ENCODE peak calls at places on chromosomes 4 and X, in six cellular contexts. One of them, this sample, is unnamed.

GRCh38 chr4:113769744-113770143 is 8.2 kb upstream of the CAMK2D start:
- DNase-seq in foreskin fibroblast: no peak
- DNase-seq in HL-60: no peak
- DNase-seq in uterus: no peak
- DNase-seq in neural progenitor cell: no peak
- DNase-seq in AG04449: no peak
- DNase-seq in this sample: no peak

GRCh38 chr4:128570380-128570779 is 239.1 kb upstream of the JADE1 start:
- DNase-seq in HL-60: peak
- DNase-seq in neural progenitor cell: no peak
- DNase-seq in AG04449: no peak
- DNase-seq in uterus: peak
- DNase-seq in foreskin fibroblast: peak
- DNase-seq in this sample: no peak

GRCh38 chr4:10063544-10064300 is 42.4 kb upstream of the SLC2A9 start:
- DNase-seq in foreskin fibroblast: peak
- DNase-seq in uterus: peak
- DNase-seq in AG04449: peak
- DNase-seq in HL-60: peak
- DNase-seq in neural progenitor cell: peak
- DNase-seq in this sample: no peak

GRCh38 chr4:145936142-145937020 is 2.2 kb downstream of the ZNF827 start:
- DNase-seq in neural progenitor cell: peak
- DNase-seq in AG04449: no peak
- DNase-seq in uterus: peak
- DNase-seq in HL-60: peak
- DNase-seq in foreskin fibroblast: peak
- DNase-seq in this sample: no peak

GRCh38 chrX:101803451-101803850 is 128.4 kb downstream of the ZMAT1 start:
- DNase-seq in AG04449: peak
- DNase-seq in neural progenitor cell: peak
- DNase-seq in HL-60: no peak
- DNase-seq in uterus: no peak
- DNase-seq in foreskin fibroblast: peak
- DNase-seq in this sample: no peak

GRCh38 chrX:108307408-108308085 is 130.7 kb downstream of the COL4A6 start:
- DNase-seq in foreskin fibroblast: no peak
- DNase-seq in HL-60: no peak
- DNase-seq in neural progenitor cell: no peak
- DNase-seq in AG04449: no peak
- DNase-seq in uterus: no peak
- DNase-seq in this sample: no peak

GRCh38 chr4:899556-899906 is 32.6 kb downstream of the GAK start:
- DNase-seq in uterus: no peak
- DNase-seq in neural progenitor cell: no peak
- DNase-seq in foreskin fibroblast: no peak
- DNase-seq in HL-60: no peak
- DNase-seq in AG04449: no peak
- DNase-seq in this sample: no peak

GRCh38 chr4:116342143-116342542 is 743.2 kb downstream of the TRAM1L1 start:
- DNase-seq in neural progenitor cell: no peak
- DNase-seq in foreskin fibroblast: no peak
- DNase-seq in AG04449: no peak
- DNase-seq in HL-60: no peak
- DNase-seq in uterus: no peak
- DNase-seq in this sample: no peak

GRCh38 chr4:88411491-88412101 is 32.9 kb downstream of the HERC6 start:
- DNase-seq in uterus: no peak
- DNase-seq in neural progenitor cell: no peak
- DNase-seq in AG04449: no peak
- DNase-seq in HL-60: no peak
- DNase-seq in foreskin fibroblast: no peak
- DNase-seq in this sample: no peak

GRCh38 chrX:146967296-146967695 is 152.8 kb upstream of the CXorf51A start:
- DNase-seq in uterus: no peak
- DNase-seq in foreskin fibroblast: no peak
- DNase-seq in AG04449: no peak
- DNase-seq in neural progenitor cell: no peak
- DNase-seq in HL-60: no peak
- DNase-seq in this sample: no peak

GRCh38 chr4:54657556-54658313 is at the start of gene KIT:
- DNase-seq in AG04449: no peak
- DNase-seq in neural progenitor cell: peak
- DNase-seq in HL-60: peak
- DNase-seq in foreskin fibroblast: peak
- DNase-seq in uterus: peak
- DNase-seq in this sample: peak

GRCh38 chrX:113222305-113222704 is 381.7 kb upstream of the AMOT start:
- DNase-seq in foreskin fibroblast: no peak
- DNase-seq in HL-60: no peak
- DNase-seq in uterus: no peak
- DNase-seq in neural progenitor cell: no peak
- DNase-seq in AG04449: no peak
- DNase-seq in this sample: no peak

GRCh38 chrX:64437665-64438064 is 42.4 kb upstream of the MTMR8 start:
- DNase-seq in AG04449: no peak
- DNase-seq in uterus: no peak
- DNase-seq in HL-60: no peak
- DNase-seq in foreskin fibroblast: no peak
- DNase-seq in neural progenitor cell: no peak
- DNase-seq in this sample: no peak

GRCh38 chr4:157888281-157888680 is 284.5 kb downstream of the GASK1B start:
- DNase-seq in HL-60: no peak
- DNase-seq in foreskin fibroblast: no peak
- DNase-seq in uterus: no peak
- DNase-seq in neural progenitor cell: no peak
- DNase-seq in AG04449: no peak
- DNase-seq in this sample: no peak

GRCh38 chr4:145014365-145014764 is 83.6 kb downstream of the ANAPC10 start:
- DNase-seq in foreskin fibroblast: no peak
- DNase-seq in AG04449: no peak
- DNase-seq in HL-60: no peak
- DNase-seq in uterus: no peak
- DNase-seq in neural progenitor cell: peak
- DNase-seq in this sample: no peak

GRCh38 chr4:148795156-148795864 is 353.1 kb upstream of the NR3C2 start:
- DNase-seq in uterus: no peak
- DNase-seq in AG04449: no peak
- DNase-seq in HL-60: no peak
- DNase-seq in foreskin fibroblast: no peak
- DNase-seq in neural progenitor cell: peak
- DNase-seq in this sample: no peak

GRCh38 chr4:51870441-51871188 is 27.7 kb downstream of the DCUN1D4 start:
- DNase-seq in AG04449: no peak
- DNase-seq in neural progenitor cell: no peak
- DNase-seq in foreskin fibroblast: peak
- DNase-seq in HL-60: no peak
- DNase-seq in uterus: no peak
- DNase-seq in this sample: no peak

GRCh38 chrX:10756365-10756915 is 136.1 kb upstream of the MID1 start:
- DNase-seq in AG04449: peak
- DNase-seq in uterus: peak
- DNase-seq in HL-60: no peak
- DNase-seq in foreskin fibroblast: peak
- DNase-seq in neural progenitor cell: no peak
- DNase-seq in this sample: no peak
- TF ChIP-seq CTCF in AG04449: no peak
- TF ChIP-seq CTCF in uterus: no peak
- TF ChIP-seq CTCF in HL-60: no peak
- TF ChIP-seq CTCF in foreskin fibroblast: no peak
- TF ChIP-seq CTCF in neural progenitor cell: no peak
- TF ChIP-seq CTCF in this sample: no peak

GRCh38 chrX:134453631-134454030 is 6.3 kb upstream of the HPRT1 start:
- DNase-seq in neural progenitor cell: no peak
- DNase-seq in AG04449: no peak
- DNase-seq in HL-60: no peak
- DNase-seq in uterus: no peak
- DNase-seq in foreskin fibroblast: no peak
- DNase-seq in this sample: no peak

GRCh38 chrX:134457708-134458107 is 2.3 kb upstream of the HPRT1 start:
- DNase-seq in HL-60: no peak
- DNase-seq in uterus: no peak
- DNase-seq in neural progenitor cell: no peak
- DNase-seq in AG04449: no peak
- DNase-seq in foreskin fibroblast: no peak
- DNase-seq in this sample: no peak

GRCh38 chrX:134454506-134454905 is 5.5 kb upstream of the HPRT1 start:
- DNase-seq in neural progenitor cell: no peak
- DNase-seq in uterus: no peak
- DNase-seq in AG04449: no peak
- DNase-seq in foreskin fibroblast: no peak
- DNase-seq in HL-60: no peak
- DNase-seq in this sample: no peak

DNA sequence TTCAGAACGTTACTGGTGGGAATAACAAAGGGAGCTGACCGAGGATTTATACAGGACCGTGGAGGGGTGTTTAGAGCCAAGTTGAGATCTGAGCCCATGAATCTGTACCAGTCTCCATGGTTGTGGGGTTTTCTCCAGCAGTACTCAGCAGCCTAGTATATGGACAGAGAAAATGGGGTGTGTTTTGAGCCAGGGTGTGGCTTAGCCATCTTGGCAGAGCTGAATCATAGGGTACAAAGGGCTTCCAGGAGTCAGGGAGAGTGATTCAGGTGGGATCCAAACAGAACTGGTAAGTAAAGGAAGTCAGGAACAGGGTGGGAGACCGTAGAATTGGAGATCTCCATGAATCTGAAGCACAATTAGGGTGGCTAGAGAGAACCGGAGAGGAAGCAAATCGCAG is 7.4 kb upstream of the HPRT1 start:
- DNase-seq in AG04449: no peak
- DNase-seq in uterus: no peak
- DNase-seq in foreskin fibroblast: no peak
- DNase-seq in HL-60: no peak
- DNase-seq in neural progenitor cell: no peak
- DNase-seq in this sample: no peak
- TF ChIP-seq CTCF in AG04449: no peak
- TF ChIP-seq CTCF in uterus: no peak
- TF ChIP-seq CTCF in foreskin fibroblast: no peak
- TF ChIP-seq CTCF in HL-60: no peak
- TF ChIP-seq CTCF in neural progenitor cell: no peak
- TF ChIP-seq CTCF in this sample: no peak

GRCh38 chrX:18390941-18391538 is 34.4 kb upstream of the CDKL5 start:
- DNase-seq in HL-60: peak
- DNase-seq in neural progenitor cell: peak
- DNase-seq in foreskin fibroblast: peak
- DNase-seq in AG04449: no peak
- DNase-seq in uterus: peak
- DNase-seq in this sample: no peak

GRCh38 chrX:18394477-18394876 is 30.9 kb upstream of the CDKL5 start:
- DNase-seq in HL-60: no peak
- DNase-seq in AG04449: no peak
- DNase-seq in neural progenitor cell: no peak
- DNase-seq in uterus: no peak
- DNase-seq in foreskin fibroblast: no peak
- DNase-seq in this sample: no peak

DNA sequence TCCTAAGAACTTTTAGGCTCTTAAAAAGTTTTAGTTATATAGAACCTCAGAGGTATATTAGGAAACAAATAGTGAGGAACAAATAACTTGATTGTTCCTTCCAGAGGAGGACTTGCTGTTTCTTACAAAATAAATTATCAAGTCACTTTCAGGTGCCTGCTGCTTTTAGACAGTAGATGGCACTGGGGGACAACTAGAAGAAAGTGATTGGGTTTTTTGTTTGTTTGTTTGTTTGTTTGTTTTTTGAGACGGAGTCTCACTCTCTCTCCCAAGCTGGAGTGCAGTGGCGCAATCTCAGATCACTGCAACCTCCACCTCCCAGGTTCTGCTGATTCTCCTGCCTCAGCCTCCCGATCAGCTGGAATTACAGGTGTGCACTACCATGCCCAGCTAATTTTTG is 35.4 kb upstream of the CDKL5 start:
- DNase-seq in AG04449: no peak
- DNase-seq in uterus: no peak
- DNase-seq in foreskin fibroblast: no peak
- DNase-seq in neural progenitor cell: peak
- DNase-seq in HL-60: no peak
- DNase-seq in this sample: no peak
- TF ChIP-seq CTCF in AG04449: no peak
- TF ChIP-seq CTCF in uterus: no peak
- TF ChIP-seq CTCF in foreskin fibroblast: no peak
- TF ChIP-seq CTCF in neural progenitor cell: peak
- TF ChIP-seq CTCF in HL-60: no peak
- TF ChIP-seq CTCF in this sample: peak

GRCh38 chrX:129318375-129318774 is 204.9 kb downstream of the SMARCA1 start:
- DNase-seq in foreskin fibroblast: peak
- DNase-seq in HL-60: peak
- DNase-seq in uterus: no peak
- DNase-seq in neural progenitor cell: no peak
- DNase-seq in AG04449: no peak
- DNase-seq in this sample: no peak
- TF ChIP-seq CTCF in foreskin fibroblast: no peak
- TF ChIP-seq CTCF in HL-60: no peak
- TF ChIP-seq CTCF in uterus: no peak
- TF ChIP-seq CTCF in neural progenitor cell: peak
- TF ChIP-seq CTCF in AG04449: no peak
- TF ChIP-seq CTCF in this sample: no peak

GRCh38 chr4:67522851-67523671 is 22.2 kb downstream of the CENPC start:
- DNase-seq in foreskin fibroblast: peak
- DNase-seq in AG04449: no peak
- DNase-seq in neural progenitor cell: no peak
- DNase-seq in HL-60: no peak
- DNase-seq in uterus: no peak
- DNase-seq in this sample: no peak

GRCh38 chr4:67521506-67521905 is 23.8 kb downstream of the CENPC start:
- DNase-seq in foreskin fibroblast: no peak
- DNase-seq in AG04449: no peak
- DNase-seq in uterus: no peak
- DNase-seq in HL-60: no peak
- DNase-seq in neural progenitor cell: no peak
- DNase-seq in this sample: no peak

GRCh38 chr4:67520141-67520540 is 25.2 kb downstream of the CENPC start:
- DNase-seq in foreskin fibroblast: no peak
- DNase-seq in uterus: no peak
- DNase-seq in AG04449: no peak
- DNase-seq in neural progenitor cell: no peak
- DNase-seq in HL-60: no peak
- DNase-seq in this sample: no peak
- TF ChIP-seq CTCF in foreskin fibroblast: no peak
- TF ChIP-seq CTCF in uterus: no peak
- TF ChIP-seq CTCF in AG04449: no peak
- TF ChIP-seq CTCF in neural progenitor cell: no peak
- TF ChIP-seq CTCF in HL-60: no peak
- TF ChIP-seq CTCF in this sample: no peak

This sample was measured in D721Med.